ENCODE peak calls at places on chromosome 18, in seven cellular contexts. W is activated CD4-positive, alpha-beta T cell treated with anti-CD3 and anti-CD28 coated beads, Interleukin-2, amount 10 ng/mL, durations not matched to agents 7 days and 5 days; H is small intestine; Z is T-helper 17 cell; E is BE2C; B is fibroblast of mammary gland; P is HS-27A. C is an unnamed sample.
A peak's percentile ranks its signal among the peaks of the same experiment; 100 is the strongest.

GRCh38 chr18:54766631-54767030 is 61.6 kb upstream of the RAB27B start:
- DNase-seq in P (no peak), Z (no peak), E (no peak), W (no peak), H (no peak), B (peak; percentile 51), C (no peak)

GRCh38 chr18:65938592-65939372 is 188.0 kb downstream of the CDH7 start:
- DNase-seq in Z (no peak), H (peak; percentile 39), W (no peak), E (peak; percentile 55), P (no peak), B (peak; percentile 9), C (peak; percentile 60)

GRCh38 chr18:58268849-58269248 is 224.8 kb downstream of the NEDD4L start:
- DNase-seq in Z (no peak), E (no peak), P (peak; percentile 33), W (no peak), H (no peak), B (peak; percentile 63), C (no peak)

GRCh38 chr18:33804258-33804657 is 226.2 kb downstream of the ASXL3 start:
- DNase-seq in H (peak; percentile 52), P (no peak), B (peak; percentile 81), Z (no peak), W (no peak), E (no peak), C (peak; percentile 8)

GRCh38 chr18:45687617-45688016 is 36.4 kb upstream of the SLC14A1 start:
- DNase-seq in Z (no peak), H (no peak), W (peak; percentile 39), B (no peak), P (no peak), E (no peak), C (peak; percentile 93)

GRCh38 chr18:62324917-62325805 is at the start of gene TNFRSF11A:
- DNase-seq in P (no peak), H (peak; percentile 74), Z (peak; percentile 57), B (peak; percentile 8), E (no peak), W (peak; percentile 67), C (peak; percentile 87)

GRCh38 chr18:75377258-75377657 is 50.2 kb downstream of the SMIM21 start:
- DNase-seq in H (no peak), E (no peak), P (no peak), B (no peak), W (no peak), Z (no peak), C (no peak)

GRCh38 chr18:55780591-55781071 is 192.6 kb upstream of the TCF4 start:
- DNase-seq in B (peak; percentile 60), E (no peak), H (no peak), P (no peak), W (no peak), Z (no peak), C (no peak)

GRCh38 chr18:62496262-62496661 is 26.6 kb upstream of the ZCCHC2 start:
- DNase-seq in Z (no peak), P (no peak), E (no peak), H (no peak), B (no peak), W (no peak), C (no peak)

GRCh38 chr18:42052137-42052708 is 97.2 kb downstream of the PIK3C3 start:
- DNase-seq in H (no peak), B (peak; percentile 53), E (no peak), W (no peak), Z (no peak), P (no peak), C (peak; percentile 10)

GRCh38 chr18:79588131-79588635 is 91.4 kb upstream of the CTDP1 start:
- DNase-seq in Z (no peak), B (no peak), E (no peak), P (no peak), W (no peak), H (no peak), C (no peak)

GRCh38 chr18:59551902-59552635 is 145.2 kb downstream of the CCBE1 start:
- DNase-seq in W (no peak), P (no peak), H (no peak), Z (no peak), E (no peak), B (no peak), C (no peak)

GRCh38 chr18:49639643-49640361 is 77.9 kb downstream of the LIPG start:
- DNase-seq in P (no peak), Z (no peak), H (no peak), W (no peak), B (peak; percentile 87), E (no peak), C (no peak)

GRCh38 chr18:48913201-48913600 is 37.6 kb downstream of the SMAD7 start:
- DNase-seq in W (peak; percentile 58), P (no peak), E (no peak), B (no peak), H (peak; percentile 56), Z (peak; percentile 57), C (no peak)

GRCh38 chr18:46097378-46097852 is 681 bp downstream of the ATP5F1A start:
- DNase-seq in Z (no peak), H (peak; percentile 46), E (no peak), W (peak; percentile 24), B (no peak), P (no peak), C (peak; percentile 82)

GRCh38 chr18:58387716-58388115 is 241.2 kb downstream of the ALPK2 start:
- DNase-seq in E (no peak), H (no peak), B (no peak), W (no peak), Z (no peak), P (no peak), C (no peak)

GRCh38 chr18:75111673-75112485 is 97.1 kb downstream of the PTGR3 start:
- DNase-seq in B (peak; percentile 25), P (no peak), Z (no peak), W (no peak), E (no peak), H (peak; percentile 45), C (no peak)

GRCh38 chr18:715626-716025 is 3.2 kb upstream of the ENOSF1 start:
- DNase-seq in E (no peak), P (no peak), H (no peak), Z (no peak), B (peak; percentile 89), W (no peak), C (no peak)

C was measured in erythroblast.